ENCODE peak calls at places on chromosomes 16 and 17, in six cellular contexts. One of them, this sample, is unnamed. For H3K4me1, the result is how much of the 10 kb centered on the place peaks cover.

GRCh38 chr16:90046971-90047713 is 27.9 kb upstream of the DBNDD1 start:
- ATAC-seq in HepG2: peak
- ATAC-seq in upper lobe of left lung: peak
- ATAC-seq in A549: peak
- ATAC-seq in GM12878: no peak
- ATAC-seq in K562: peak
- ATAC-seq in this sample: peak

GRCh38 chr16:77842468-77842867 is 54.1 kb downstream of the VAT1L start:
- ATAC-seq in HepG2: no peak
- ATAC-seq in upper lobe of left lung: no peak
- ATAC-seq in A549: no peak
- ATAC-seq in GM12878: no peak
- ATAC-seq in K562: no peak
- ATAC-seq in this sample: no peak

GRCh38 chr16:28609631-28610594 is at the start of gene SULT1A1:
- ATAC-seq in HepG2: peak
- ATAC-seq in upper lobe of left lung: peak
- ATAC-seq in A549: no peak
- ATAC-seq in GM12878: no peak
- ATAC-seq in K562: peak
- ATAC-seq in this sample: peak

GRCh38 chr17:19301274-19301946 is 61.1 kb downstream of the B9D1 start:
- ATAC-seq in HepG2: no peak
- ATAC-seq in upper lobe of left lung: peak
- ATAC-seq in A549: no peak
- ATAC-seq in GM12878: no peak
- ATAC-seq in K562: no peak
- ATAC-seq in this sample: no peak

GRCh38 chr16:2813661-2814288 is 3.3 kb upstream of the PRSS21 start:
- ATAC-seq in HepG2: no peak
- ATAC-seq in upper lobe of left lung: no peak
- ATAC-seq in A549: no peak
- ATAC-seq in GM12878: no peak
- ATAC-seq in K562: no peak
- ATAC-seq in this sample: no peak

GRCh38 chr16:37511-37910 is 15.9 kb downstream of the POLR3K start:
- ATAC-seq in HepG2: no peak
- ATAC-seq in upper lobe of left lung: peak
- ATAC-seq in A549: no peak
- ATAC-seq in GM12878: no peak
- ATAC-seq in K562: no peak
- ATAC-seq in this sample: no peak

GRCh38 chr17:17070931-17071330 is 28.7 kb downstream of the MPRIP start:
- ATAC-seq in HepG2: no peak
- ATAC-seq in upper lobe of left lung: no peak
- ATAC-seq in A549: no peak
- ATAC-seq in GM12878: no peak
- ATAC-seq in K562: no peak
- ATAC-seq in this sample: no peak

GRCh38 chr16:4075534-4075933 is 40.7 kb downstream of the ADCY9 start:
- ATAC-seq in HepG2: no peak
- ATAC-seq in upper lobe of left lung: no peak
- ATAC-seq in A549: no peak
- ATAC-seq in GM12878: no peak
- ATAC-seq in K562: no peak
- ATAC-seq in this sample: no peak

GRCh38 chr17:35169964-35170363 is 22.3 kb downstream of the UNC45B start:
- ATAC-seq in HepG2: no peak
- ATAC-seq in upper lobe of left lung: no peak
- ATAC-seq in A549: no peak
- ATAC-seq in GM12878: no peak
- ATAC-seq in K562: no peak
- ATAC-seq in this sample: no peak
- H3K4me1 ChIP-seq in HepG2: under half
- H3K4me1 ChIP-seq in upper lobe of left lung: under half
- H3K4me1 ChIP-seq in A549: under half
- H3K4me1 ChIP-seq in GM12878: under half
- H3K4me1 ChIP-seq in K562: under half
- H3K4me1 ChIP-seq in this sample: under half

DNA sequence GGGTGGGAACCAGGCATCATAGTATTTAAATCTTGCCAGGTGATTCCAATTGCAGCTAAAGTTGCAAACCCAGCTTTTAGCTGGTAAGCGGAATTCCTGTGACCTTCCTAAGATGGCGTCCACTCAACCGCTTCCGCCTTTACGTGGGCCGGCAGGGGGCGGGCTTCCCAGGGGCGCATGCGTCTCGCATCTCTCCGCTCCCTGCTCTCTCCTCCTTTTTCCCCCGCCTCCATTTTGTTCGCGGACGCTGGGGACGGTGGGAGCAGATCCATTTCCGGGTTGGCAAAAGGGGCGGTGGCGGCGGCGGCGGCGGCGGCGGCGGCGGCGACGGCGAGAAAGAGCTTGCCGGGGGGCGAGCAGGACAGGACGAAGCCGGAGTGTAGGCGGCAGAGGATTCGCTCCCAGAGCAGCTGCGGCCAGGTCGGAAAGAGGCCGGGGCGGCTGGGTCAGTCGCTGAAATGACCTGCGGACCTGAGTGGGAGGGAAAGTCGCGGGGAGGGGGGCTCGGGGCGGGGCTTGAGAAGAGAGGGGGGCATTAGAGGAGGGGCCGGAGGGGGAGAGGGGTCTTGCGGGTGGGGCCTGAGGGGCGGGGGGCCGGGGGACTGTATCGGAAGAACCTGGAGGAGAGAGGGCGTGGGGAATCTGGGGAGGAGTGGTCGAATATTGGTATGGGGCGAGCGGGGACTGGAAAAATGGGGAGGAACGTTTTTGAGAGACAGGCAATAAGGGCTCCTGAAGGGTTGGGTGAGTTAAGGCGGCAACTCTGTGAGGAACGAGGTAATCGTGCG is at the start of gene WIPF2:
- ATAC-seq in HepG2: peak
- ATAC-seq in upper lobe of left lung: peak
- ATAC-seq in A549: peak
- ATAC-seq in GM12878: peak
- ATAC-seq in K562: peak
- ATAC-seq in this sample: peak
- TF ChIP-seq EP300 in HepG2: no peak
- TF ChIP-seq EP300 in upper lobe of left lung: no peak
- TF ChIP-seq EP300 in A549: no peak
- TF ChIP-seq EP300 in GM12878: no peak
- TF ChIP-seq EP300 in K562: no peak
- TF ChIP-seq EP300 in this sample: no peak

DNA sequence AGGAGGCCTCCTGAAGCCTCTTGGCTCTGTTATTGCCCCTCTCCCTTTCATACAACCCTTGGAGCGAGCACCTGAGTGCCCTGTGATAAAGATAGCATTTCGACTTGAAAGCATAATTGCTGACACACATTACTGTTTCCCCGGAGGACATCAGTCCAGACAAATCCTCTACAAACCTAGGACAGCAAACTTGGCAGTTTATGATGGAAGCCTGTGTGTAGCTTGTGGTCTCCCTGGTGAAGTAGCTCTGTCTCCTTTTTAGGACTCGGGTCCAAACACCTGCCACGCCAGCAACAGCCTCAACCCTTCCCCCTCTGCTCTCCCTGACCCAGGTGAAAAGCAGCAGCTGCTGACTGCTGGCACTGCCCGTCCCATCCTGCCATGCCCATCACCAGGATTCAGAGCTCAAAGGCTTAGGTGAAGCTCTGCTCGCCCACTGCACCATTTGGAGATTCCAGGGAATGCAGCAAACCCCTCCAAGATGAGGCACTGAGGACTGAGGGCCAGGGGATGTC is 55.9 kb downstream of the IRX6 start:
- ATAC-seq in HepG2: no peak
- ATAC-seq in upper lobe of left lung: no peak
- ATAC-seq in A549: no peak
- ATAC-seq in GM12878: no peak
- ATAC-seq in K562: no peak
- ATAC-seq in this sample: no peak
- H3K4me1 ChIP-seq in HepG2: under half
- H3K4me1 ChIP-seq in upper lobe of left lung: under half
- H3K4me1 ChIP-seq in A549: under half
- H3K4me1 ChIP-seq in GM12878: under half
- H3K4me1 ChIP-seq in K562: under half
- H3K4me1 ChIP-seq in this sample: under half

DNA sequence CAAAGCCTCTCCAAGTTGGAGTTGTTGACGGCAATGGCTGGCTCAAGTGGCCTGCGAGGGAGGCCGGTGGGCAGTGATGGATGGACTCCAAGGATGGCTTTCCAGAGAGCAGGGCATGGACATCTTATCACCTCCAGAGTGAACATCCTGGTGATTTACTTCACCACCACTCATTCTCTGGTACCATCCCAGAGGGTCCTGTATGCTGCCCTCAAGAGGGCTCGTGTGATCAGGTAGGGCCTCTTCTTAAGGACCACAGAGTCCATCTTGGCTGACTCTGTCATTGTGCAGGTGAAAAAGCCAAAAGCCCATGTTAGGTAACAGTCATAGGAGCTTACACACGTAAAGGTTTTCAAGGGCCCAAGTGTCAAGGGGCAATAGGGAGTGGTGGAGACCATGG is 219.9 kb upstream of the N4BP1 start:
- ATAC-seq in HepG2: no peak
- ATAC-seq in upper lobe of left lung: no peak
- ATAC-seq in A549: no peak
- ATAC-seq in GM12878: no peak
- ATAC-seq in K562: no peak
- ATAC-seq in this sample: no peak
- TF ChIP-seq EP300 in HepG2: no peak
- TF ChIP-seq EP300 in upper lobe of left lung: no peak
- TF ChIP-seq EP300 in A549: no peak
- TF ChIP-seq EP300 in GM12878: no peak
- TF ChIP-seq EP300 in K562: no peak
- TF ChIP-seq EP300 in this sample: no peak

GRCh38 chr17:56678249-56679144 is 85.0 kb downstream of the NOG start:
- ATAC-seq in HepG2: peak
- ATAC-seq in upper lobe of left lung: peak
- ATAC-seq in A549: peak
- ATAC-seq in GM12878: no peak
- ATAC-seq in K562: no peak
- ATAC-seq in this sample: no peak
- H3K4me1 ChIP-seq in HepG2: under half
- H3K4me1 ChIP-seq in upper lobe of left lung: under half
- H3K4me1 ChIP-seq in A549: under half
- H3K4me1 ChIP-seq in GM12878: under half
- H3K4me1 ChIP-seq in K562: under half
- H3K4me1 ChIP-seq in this sample: under half

GRCh38 chr16:74101390-74101789 is 195.2 kb upstream of the PSMD7 start:
- ATAC-seq in HepG2: no peak
- ATAC-seq in upper lobe of left lung: no peak
- ATAC-seq in A549: no peak
- ATAC-seq in GM12878: no peak
- ATAC-seq in K562: no peak
- ATAC-seq in this sample: no peak
- TF ChIP-seq EP300 in HepG2: no peak
- TF ChIP-seq EP300 in upper lobe of left lung: no peak
- TF ChIP-seq EP300 in A549: no peak
- TF ChIP-seq EP300 in GM12878: no peak
- TF ChIP-seq EP300 in K562: no peak
- TF ChIP-seq EP300 in this sample: no peak

GRCh38 chr17:76998839-76999238 is 130.6 kb downstream of the MGAT5B start:
- ATAC-seq in HepG2: peak
- ATAC-seq in upper lobe of left lung: no peak
- ATAC-seq in A549: no peak
- ATAC-seq in GM12878: no peak
- ATAC-seq in K562: no peak
- ATAC-seq in this sample: no peak
- H3K4me1 ChIP-seq in HepG2: half or more
- H3K4me1 ChIP-seq in upper lobe of left lung: under half
- H3K4me1 ChIP-seq in A549: under half
- H3K4me1 ChIP-seq in GM12878: under half
- H3K4me1 ChIP-seq in K562: under half
- H3K4me1 ChIP-seq in this sample: under half

GRCh38 chr16:84823484-84823883 is 3.7 kb downstream of the CRISPLD2 start:
- ATAC-seq in HepG2: no peak
- ATAC-seq in upper lobe of left lung: peak
- ATAC-seq in A549: no peak
- ATAC-seq in GM12878: no peak
- ATAC-seq in K562: no peak
- ATAC-seq in this sample: no peak
- TF ChIP-seq EP300 in HepG2: no peak
- TF ChIP-seq EP300 in upper lobe of left lung: no peak
- TF ChIP-seq EP300 in A549: no peak
- TF ChIP-seq EP300 in GM12878: no peak
- TF ChIP-seq EP300 in K562: no peak
- TF ChIP-seq EP300 in this sample: peak

This sample was measured in gastroesophageal sphincter.